ENCODE peak calls at places on chromosomes 16 and 17, in five cellular contexts. U, J, C, S and P are unnamed samples.

GRCh38 chr17:1137465-1137894 is 42.3 kb downstream of the ABR start:
- DNase-seq in J (peak), C (peak), U (no peak), S (peak), P (no peak)

GRCh38 chr17:16187642-16188041 is 27.7 kb downstream of the NCOR1 start:
- DNase-seq in C (no peak), U (no peak), S (no peak), J (no peak), P (no peak)

GRCh38 chr17:1180958-1181768 is 1.4 kb upstream of the ABR start:
- DNase-seq in S (no peak), J (no peak), U (no peak), C (no peak), P (peak)

GRCh38 chr16:17037499-17037898 is 433.3 kb downstream of the XYLT1 start:
- DNase-seq in S (no peak), U (no peak), C (no peak), J (no peak), P (no peak)

GRCh38 chr16:50696575-50697420 is 3.4 kb downstream of the NOD2 start:
- DNase-seq in S (peak), U (peak), J (peak), C (peak), P (no peak)

GRCh38 chr16:2698103-2698870 is 16.0 kb downstream of the KCTD5 start:
- DNase-seq in J (no peak), U (no peak), C (no peak), S (no peak), P (no peak)

GRCh38 chr16:8760021-8760420 is 37.4 kb downstream of the TMEM186 start:
- DNase-seq in J (no peak), C (no peak), U (no peak), S (no peak), P (no peak)

GRCh38 chr17:50184057-50184456 is 17.4 kb downstream of the COL1A1 start:
- DNase-seq in S (peak), C (no peak), U (no peak), J (no peak), P (no peak)

GRCh38 chr16:2096853-2097620 is 38.7 kb downstream of the PKD1 start:
- DNase-seq in S (no peak), U (no peak), C (no peak), J (no peak), P (no peak)

GRCh38 chr17:60231234-60231633 is 81.5 kb downstream of the CA4 start:
- DNase-seq in C (peak), U (no peak), S (no peak), J (peak), P (no peak)

GRCh38 chr17:63445571-63446217 is 412 bp downstream of the CYB561 start:
- DNase-seq in J (peak), C (no peak), U (no peak), S (peak), P (peak)

GRCh38 chr16:66462912-66463311 is 35.8 kb downstream of the BEAN1 start:
- DNase-seq in J (no peak), C (no peak), S (no peak), U (no peak), P (no peak)

GRCh38 chr16:27326738-27327585 is 13.2 kb downstream of the IL4R start:
- DNase-seq in S (no peak), U (no peak), J (peak), C (peak), P (peak)

GRCh38 chr17:57880086-57880456 is 30.2 kb upstream of the MRPS23 start:
- DNase-seq in C (no peak), S (no peak), J (no peak), U (no peak), P (no peak)

GRCh38 chr16:2102471-2102870 is 33.2 kb downstream of the PKD1 start:
- DNase-seq in J (no peak), U (no peak), S (no peak), C (no peak), P (no peak)

GRCh38 chr17:63173450-63173849 is 207.4 kb downstream of the TANC2 start:
- DNase-seq in C (no peak), U (no peak), J (no peak), S (no peak), P (no peak)

GRCh38 chr16:50627419-50627818 is 53.7 kb downstream of the SNX20 start:
- DNase-seq in J (no peak), C (no peak), U (no peak), S (no peak), P (peak)

GRCh38 chr17:29034510-29034909 is 8.4 kb upstream of the PIPOX start:
- DNase-seq in U (no peak), J (no peak), S (no peak), C (no peak), P (no peak)

GRCh38 chr17:29039764-29040598 is 3.0 kb upstream of the PIPOX start:
- DNase-seq in J (no peak), S (no peak), U (no peak), C (no peak), P (no peak)

GRCh38 chr17:29038511-29039300 is 4.2 kb upstream of the PIPOX start:
- DNase-seq in C (no peak), U (no peak), J (no peak), S (no peak), P (no peak)

GRCh38 chr17:29037739-29038465 is 5.0 kb upstream of the PIPOX start:
- DNase-seq in S (no peak), J (no peak), U (no peak), C (no peak), P (no peak)

GRCh38 chr17:29036584-29036983 is 6.4 kb upstream of the PIPOX start:
- DNase-seq in C (no peak), S (no peak), J (no peak), U (no peak), P (no peak)
- TF ChIP-seq ATF3 in C (no peak), S (no peak), J (no peak), U (no peak), P (no peak)

GRCh38 chr17:43939886-43940285 is 2.4 kb downstream of the PPY start:
- DNase-seq in C (no peak), J (no peak), S (no peak), U (no peak), P (no peak)

GRCh38 chr17:43938838-43939182 is 3.5 kb downstream of the PPY start:
- DNase-seq in C (no peak), U (no peak), S (no peak), J (no peak), P (no peak)

GRCh38 chr17:43942286-43942685 is at the start of gene PPY:
- DNase-seq in C (no peak), S (no peak), J (no peak), U (no peak), P (no peak)

GRCh38 chr17:43943769-43944418 is 1.6 kb upstream of the PPY start:
- DNase-seq in U (peak), J (peak), S (peak), C (peak), P (peak)

DNA sequence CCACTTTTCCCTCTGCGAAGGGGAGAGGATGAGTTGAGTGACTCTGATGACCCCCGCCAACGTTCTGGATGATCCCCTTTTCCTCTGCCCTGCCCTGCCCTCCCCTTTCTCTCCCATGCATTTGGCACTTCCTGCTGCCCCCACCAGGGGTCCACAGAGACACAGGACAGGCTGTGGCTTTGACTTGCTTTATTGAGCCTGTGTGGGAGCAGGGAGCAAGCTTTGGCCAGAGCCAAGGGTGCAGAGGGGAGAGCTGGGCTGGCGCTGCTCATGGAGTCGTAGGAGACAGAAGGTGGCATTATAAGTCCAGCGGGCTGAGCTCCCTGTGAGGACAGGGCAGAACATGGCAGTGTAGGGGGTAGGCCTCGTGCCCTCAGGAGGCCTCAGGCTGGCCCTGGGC is 1.6 kb downstream of the PPY start:
- DNase-seq in J (peak), U (no peak), S (peak), C (peak), P (no peak)
- TF ChIP-seq SIN3A in J (no peak), U (no peak), S (no peak), C (no peak), P (no peak)

DNA sequence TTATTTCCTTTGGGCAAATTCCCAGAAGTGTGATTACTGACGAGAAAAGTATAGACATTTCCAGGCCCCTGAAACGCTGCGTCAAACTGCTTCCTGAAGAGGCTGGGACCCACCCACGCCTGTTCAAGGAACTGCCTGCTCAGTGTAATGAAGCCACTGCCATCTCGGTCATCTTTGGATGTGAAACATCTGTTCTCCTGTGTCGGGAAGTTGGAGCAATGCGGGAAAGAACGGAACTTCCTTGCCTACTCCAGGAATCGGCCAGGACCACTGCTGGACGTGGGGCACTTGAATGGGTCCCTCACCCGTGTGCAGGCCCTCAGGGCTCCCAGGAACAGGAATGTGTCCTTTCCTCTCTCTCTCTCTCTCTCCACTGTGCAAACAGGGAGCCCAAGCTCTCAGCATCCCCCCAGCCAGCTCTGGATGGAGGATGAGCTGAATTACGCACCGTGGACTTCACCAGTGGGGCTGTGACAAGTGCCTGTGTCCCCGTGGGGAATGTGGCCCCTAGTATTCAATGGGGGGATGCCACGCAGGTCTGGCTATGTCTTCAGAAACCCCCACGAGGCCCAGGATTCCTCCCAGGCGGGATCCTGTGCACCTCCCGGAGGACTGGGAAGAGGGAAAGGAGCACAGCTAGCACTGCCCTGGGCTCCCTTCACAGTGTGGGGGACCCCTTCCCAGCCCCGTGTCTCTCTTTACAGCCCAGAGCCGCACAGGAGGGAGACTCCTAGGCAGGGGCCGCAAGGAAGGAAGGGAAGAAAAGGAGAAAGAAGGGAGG is 18.3 kb upstream of the LITAF start:
- DNase-seq in S (no peak), U (no peak), J (no peak), C (no peak), P (no peak)
- TF ChIP-seq ATF3 in S (no peak), U (no peak), J (no peak), C (no peak), P (no peak)

DNA sequence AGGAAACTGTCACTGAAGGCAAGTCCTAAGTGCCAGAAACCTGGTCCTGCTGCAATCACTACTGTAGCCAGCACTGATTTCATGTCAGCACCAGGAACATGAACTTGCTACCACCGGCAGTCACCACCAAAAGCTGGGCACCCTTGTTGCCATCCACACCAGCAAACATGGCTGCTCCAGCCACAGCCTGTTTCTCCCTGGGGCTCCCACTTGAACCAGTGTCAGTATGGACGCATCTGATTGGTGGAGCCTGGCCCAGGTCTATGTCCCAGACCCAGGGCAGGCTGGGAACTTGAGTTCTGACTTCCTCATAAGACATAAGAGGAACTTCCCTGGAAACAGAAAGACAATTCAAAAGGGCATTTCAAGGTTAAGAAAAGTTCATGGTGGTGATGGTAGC is 56.5 kb downstream of the COPRS start:
- DNase-seq in C (no peak), J (peak), U (no peak), S (peak), P (no peak)
- TF ChIP-seq SIN3A in C (no peak), J (no peak), U (no peak), S (no peak), P (no peak)

DNA sequence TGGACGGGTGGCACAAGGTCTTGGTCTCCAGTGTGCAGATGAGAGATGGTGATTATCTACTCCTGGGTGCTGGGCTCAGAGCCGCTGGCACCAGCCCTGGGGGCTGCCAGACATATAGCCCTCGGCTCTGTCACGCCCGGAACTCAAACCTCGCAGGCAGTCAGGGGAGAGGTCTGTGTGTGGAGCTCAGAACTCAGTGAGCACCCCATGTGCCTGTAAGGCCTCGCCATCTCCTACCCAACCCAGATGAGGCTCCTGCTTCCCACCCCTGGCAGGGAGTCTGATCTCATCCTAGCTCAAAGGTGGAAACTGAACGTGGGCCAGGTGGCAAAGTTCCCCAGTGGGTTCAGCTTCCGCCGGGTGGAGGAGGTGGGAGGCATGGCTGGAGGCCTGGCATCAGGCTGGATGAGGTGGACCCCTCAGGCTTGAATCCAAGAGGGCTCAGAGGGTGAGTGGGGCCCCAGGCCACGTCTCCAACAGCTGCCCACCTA is 22.6 kb upstream of the NPTX1 start:
- DNase-seq in U (no peak), S (no peak), C (no peak), J (no peak), P (no peak)
- TF ChIP-seq ATF3 in U (no peak), S (no peak), C (no peak), J (no peak), P (no peak)

GRCh38 chr17:17808706-17809432 is 27.9 kb downstream of the SREBF1 start:
- DNase-seq in C (no peak), U (no peak), J (no peak), S (no peak), P (no peak)
- TF ChIP-seq SIN3A in C (no peak), U (no peak), J (no peak), S (no peak), P (no peak)

GRCh38 chr17:18184143-18185007 is 747 bp downstream of the ALKBH5 start:
- DNase-seq in S (peak), U (no peak), J (no peak), C (no peak), P (no peak)

GRCh38 chr17:18183334-18184142 is at the start of gene ALKBH5:
- DNase-seq in J (peak), C (peak), U (peak), S (peak), P (peak)

GRCh38 chr17:18181358-18181757 is 2.3 kb upstream of the ALKBH5 start:
- DNase-seq in J (no peak), C (no peak), U (no peak), S (no peak), P (no peak)

GRCh38 chr17:18182190-18182977 is 1.2 kb upstream of the ALKBH5 start:
- DNase-seq in J (no peak), U (no peak), S (no peak), C (no peak), P (peak)

GRCh38 chr17:18182978-18183333 is 672 bp upstream of the ALKBH5 start:
- DNase-seq in U (no peak), C (no peak), J (no peak), S (peak), P (peak)
- TF ChIP-seq ATF3 in U (no peak), C (no peak), J (no peak), S (no peak), P (no peak)

DNA sequence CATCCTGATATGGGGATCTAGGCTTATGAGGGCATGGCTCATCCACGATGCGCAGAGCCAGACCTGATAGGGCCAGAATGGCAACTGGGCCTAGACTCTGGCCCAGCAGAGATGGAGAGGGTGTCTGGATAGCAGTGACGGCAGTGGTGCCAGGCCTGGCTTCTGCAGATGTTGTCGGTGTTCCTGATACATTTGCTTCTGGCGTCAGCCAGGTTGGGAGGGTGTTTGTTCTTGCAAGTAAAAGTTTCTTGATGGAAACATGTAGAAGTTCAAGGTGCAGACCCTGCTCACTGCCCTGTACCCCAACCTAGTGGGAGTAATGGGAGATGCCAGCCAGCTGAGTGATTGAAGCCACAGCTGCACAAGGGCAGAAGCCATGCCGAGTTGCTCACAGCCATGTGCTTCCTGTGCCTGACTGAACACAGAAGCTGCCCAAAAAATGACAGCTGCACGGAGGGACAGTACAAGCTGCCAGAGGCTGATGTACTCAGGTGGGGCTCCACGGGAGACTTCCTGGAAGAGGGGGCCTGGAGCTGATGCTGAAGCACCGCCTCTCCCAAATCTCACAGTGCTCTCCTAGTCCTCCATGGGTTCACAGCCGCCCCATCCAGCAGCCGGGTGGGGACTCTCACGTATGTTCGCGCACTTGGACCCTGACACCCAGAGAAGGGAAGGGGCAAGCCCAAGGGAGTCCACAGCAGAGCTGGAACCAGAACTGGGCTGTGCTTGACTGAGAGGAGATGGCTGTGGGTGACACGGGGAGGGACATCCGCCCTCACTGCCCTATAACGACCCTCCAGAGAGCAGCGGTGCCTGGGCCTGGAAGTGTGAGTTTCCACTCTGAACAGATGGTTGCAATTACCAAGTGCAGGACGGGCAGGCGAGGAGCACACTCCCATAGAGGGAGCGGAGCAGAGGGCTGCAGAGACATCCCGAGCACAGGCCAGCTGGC is 78.7 kb downstream of the N4BP1 start:
- DNase-seq in U (no peak), S (no peak), C (no peak), J (no peak), P (no peak)
- TF ChIP-seq SIN3A in U (no peak), S (no peak), C (no peak), J (no peak), P (no peak)

GRCh38 chr16:86227801-86228200 is 282.5 kb upstream of the FOXF1 start:
- DNase-seq in J (no peak), U (no peak), C (no peak), S (no peak), P (no peak)
- TF ChIP-seq ATF3 in J (no peak), U (no peak), C (no peak), S (no peak), P (no peak)